ENCODE peak calls at places on chromosome 19, in seven cellular contexts. M is HFF-Myc; J is GM23338; Y is body of pancreas; K is frontal cortex; B is stimulated activated CD4-positive, alpha-beta T cell treated with anti-CD3 and anti-CD28 coated beads, Interleukin-4, amount 100 ng/mL, for 24 hours; P is WERI-Rb-1. F is an unnamed sample.

GRCh38 chr19:16676101-16676798 is 15.3 kb downstream of the TMEM38A start:
- DNase-seq in Y (no peak), B (no peak), M (no peak), J (no peak), K (no peak), P (no peak), F (no peak)

GRCh38 chr19:43078311-43078710 is 4.2 kb downstream of the PSG2 start:
- DNase-seq in Y (no peak), M (no peak), K (no peak), P (no peak), J (no peak), B (no peak), F (no peak)

GRCh38 chr19:13974073-13974472 is 21.8 kb downstream of the DCAF15 start:
- DNase-seq in J (peak), M (no peak), B (peak), Y (no peak), K (no peak), P (peak), F (no peak)

GRCh38 chr19:40465025-40465780 is at the start of gene BLVRB:
- DNase-seq in B (peak), M (no peak), J (peak), P (no peak), K (no peak), Y (peak), F (no peak)

GRCh38 chr19:13035820-13036365 is 40.6 kb downstream of the NFIX start:
- DNase-seq in M (no peak), P (no peak), Y (no peak), B (no peak), J (no peak), K (no peak), F (no peak)

GRCh38 chr19:31503211-31503610 is 154.0 kb upstream of the TSHZ3 start:
- DNase-seq in J (no peak), M (no peak), P (no peak), B (no peak), K (no peak), Y (no peak), F (no peak)

GRCh38 chr19:29714953-29715694 is at the start of gene C19orf12:
- DNase-seq in P (peak), M (no peak), J (peak), K (peak), B (peak), Y (peak), F (peak)

GRCh38 chr19:45470147-45471081 is 2.6 kb downstream of the FOSB start:
- DNase-seq in K (no peak), Y (no peak), J (no peak), P (no peak), M (no peak), B (peak), F (no peak)

GRCh38 chr19:867301-867793 is 7.9 kb downstream of the CFD start:
- DNase-seq in M (no peak), B (no peak), P (no peak), J (no peak), K (no peak), Y (no peak), F (no peak)

GRCh38 chr19:3250675-3251074 is 26.2 kb downstream of the CELF5 start:
- DNase-seq in J (peak), P (peak), K (no peak), M (no peak), Y (peak), B (peak), F (peak)

GRCh38 chr19:45558399-45558878 is 26.2 kb downstream of the OPA3 start:
- DNase-seq in J (peak), B (peak), K (peak), Y (peak), P (peak), M (no peak), F (peak)

GRCh38 chr19:15075801-15076200 is 6.2 kb upstream of the OR1I1 start:
- DNase-seq in B (no peak), M (no peak), K (no peak), Y (no peak), J (no peak), P (no peak), F (no peak)

GRCh38 chr19:10000171-10000826 is 10.0 kb downstream of the COL5A3 start:
- DNase-seq in P (peak), J (peak), M (no peak), K (peak), Y (peak), B (peak), F (peak)

GRCh38 chr19:7873304-7874079 is 698 bp downstream of the PRR36 start:
- DNase-seq in B (no peak), K (no peak), P (peak), J (peak), M (no peak), Y (no peak), F (no peak)

GRCh38 chr19:28313633-28314032 is 899.3 kb downstream of the UQCRFS1 start:
- DNase-seq in Y (peak), J (no peak), B (no peak), K (no peak), M (peak), P (no peak), F (no peak)

GRCh38 chr19:46860846-46861690 is at the start of gene ARHGAP35:
- DNase-seq in M (no peak), Y (peak), B (peak), P (no peak), J (peak), K (peak), F (peak)

GRCh38 chr19:54959840-54960239 is 6.3 kb upstream of the NLRP2 start:
- DNase-seq in Y (no peak), K (no peak), J (no peak), M (no peak), B (no peak), P (no peak), F (no peak)

GRCh38 chr19:15426485-15427349 is 7.9 kb upstream of the AKAP8L start:
- DNase-seq in K (no peak), P (peak), M (no peak), Y (no peak), B (no peak), J (no peak), F (no peak)

GRCh38 chr19:33569822-33570221 is 48.2 kb upstream of the PEPD start:
- DNase-seq in Y (no peak), K (no peak), B (no peak), P (no peak), J (peak), M (no peak), F (no peak)